ENCODE peak calls at places on chromosomes 12 and 14, in four cellular contexts. One of them, this sample, is unnamed.

GRCh38 chr12:15679146-15679545 is 110.0 kb downstream of the EPS8 start:
- DNase-seq in breast epithelium: no peak
- DNase-seq in testis: no peak
- DNase-seq in right lobe of liver: no peak
- DNase-seq in this sample: no peak

GRCh38 chr14:24232645-24233537 is at the start of gene GMPR2:
- DNase-seq in breast epithelium: no peak
- DNase-seq in testis: no peak
- DNase-seq in right lobe of liver: peak
- DNase-seq in this sample: peak

GRCh38 chr14:50476134-50476533 is 56.2 kb downstream of the MAP4K5 start:
- DNase-seq in breast epithelium: no peak
- DNase-seq in testis: no peak
- DNase-seq in right lobe of liver: no peak
- DNase-seq in this sample: no peak

GRCh38 chr14:90521121-90521929 is 124.5 kb downstream of the CALM1 start:
- DNase-seq in breast epithelium: no peak
- DNase-seq in testis: peak
- DNase-seq in right lobe of liver: no peak
- DNase-seq in this sample: no peak

GRCh38 chr12:14868916-14869315 is 16.7 kb downstream of the MGP start:
- DNase-seq in breast epithelium: no peak
- DNase-seq in testis: no peak
- DNase-seq in right lobe of liver: no peak
- DNase-seq in this sample: peak

GRCh38 chr12:64609543-64610091 is 678 bp upstream of the RASSF3 start:
- DNase-seq in breast epithelium: no peak
- DNase-seq in testis: no peak
- DNase-seq in right lobe of liver: no peak
- DNase-seq in this sample: peak

GRCh38 chr12:96710127-96710745 is 196.8 kb upstream of the NEDD1 start:
- DNase-seq in breast epithelium: no peak
- DNase-seq in testis: no peak
- DNase-seq in right lobe of liver: no peak
- DNase-seq in this sample: no peak

GRCh38 chr14:38201137-38201828 is 6.4 kb upstream of the SSTR1 start:
- DNase-seq in breast epithelium: no peak
- DNase-seq in testis: no peak
- DNase-seq in right lobe of liver: no peak
- DNase-seq in this sample: no peak

GRCh38 chr14:24334431-24335271 is at the start of gene ADCY4:
- DNase-seq in breast epithelium: no peak
- DNase-seq in testis: no peak
- DNase-seq in right lobe of liver: no peak
- DNase-seq in this sample: no peak

GRCh38 chr12:3049596-3050314 is 27.4 kb upstream of the TSPAN9 start:
- DNase-seq in breast epithelium: no peak
- DNase-seq in testis: no peak
- DNase-seq in right lobe of liver: no peak
- DNase-seq in this sample: no peak

GRCh38 chr12:67649165-67650126 is 901 bp downstream of the DYRK2 start:
- DNase-seq in breast epithelium: peak
- DNase-seq in testis: peak
- DNase-seq in right lobe of liver: peak
- DNase-seq in this sample: peak

GRCh38 chr12:25811656-25812126 is 146.8 kb upstream of the RASSF8 start:
- DNase-seq in breast epithelium: no peak
- DNase-seq in testis: no peak
- DNase-seq in right lobe of liver: no peak
- DNase-seq in this sample: no peak

GRCh38 chr12:102833687-102834435 is 83.2 kb downstream of the PAH start:
- DNase-seq in breast epithelium: no peak
- DNase-seq in testis: peak
- DNase-seq in right lobe of liver: no peak
- DNase-seq in this sample: no peak

GRCh38 chr14:66295386-66295785 is 190.8 kb upstream of the CCDC196 start:
- DNase-seq in breast epithelium: no peak
- DNase-seq in testis: no peak
- DNase-seq in right lobe of liver: no peak
- DNase-seq in this sample: no peak

GRCh38 chr14:104134061-104134965 is 4.1 kb upstream of the KIF26A start:
- DNase-seq in breast epithelium: no peak
- DNase-seq in testis: no peak
- DNase-seq in right lobe of liver: peak
- DNase-seq in this sample: no peak

GRCh38 chr12:93573552-93574223 is 1.2 kb downstream of the SOCS2 start:
- DNase-seq in breast epithelium: no peak
- DNase-seq in testis: peak
- DNase-seq in right lobe of liver: no peak
- DNase-seq in this sample: peak

GRCh38 chr12:9331218-9331626 is 123.0 kb upstream of the PZP start:
- DNase-seq in breast epithelium: peak
- DNase-seq in testis: peak
- DNase-seq in right lobe of liver: peak
- DNase-seq in this sample: peak

GRCh38 chr14:92914087-92914656 is 8.8 kb upstream of the CHGA start:
- DNase-seq in breast epithelium: no peak
- DNase-seq in testis: peak
- DNase-seq in right lobe of liver: no peak
- DNase-seq in this sample: peak

GRCh38 chr14:69154779-69155178 is 1.9 kb upstream of the DCAF5 start:
- DNase-seq in breast epithelium: no peak
- DNase-seq in testis: peak
- DNase-seq in right lobe of liver: no peak
- DNase-seq in this sample: no peak

GRCh38 chr14:102580552-102581110 is 11.8 kb upstream of the RCOR1 start:
- DNase-seq in breast epithelium: no peak
- DNase-seq in testis: no peak
- DNase-seq in right lobe of liver: no peak
- DNase-seq in this sample: no peak

GRCh38 chr14:51860164-51860835 is at the start of gene GNG2:
- DNase-seq in breast epithelium: peak
- DNase-seq in testis: peak
- DNase-seq in right lobe of liver: peak
- DNase-seq in this sample: peak
- TF ChIP-seq POLR2A in breast epithelium: no peak
- TF ChIP-seq POLR2A in testis: no peak
- TF ChIP-seq POLR2A in right lobe of liver: peak
- TF ChIP-seq POLR2A in this sample: peak

GRCh38 chr12:6546016-6546415 is 9.8 kb downstream of the IFFO1 start:
- DNase-seq in breast epithelium: no peak
- DNase-seq in testis: no peak
- DNase-seq in right lobe of liver: no peak
- DNase-seq in this sample: peak

GRCh38 chr12:6541371-6542165 is 7.3 kb downstream of the GAPDH start:
- DNase-seq in breast epithelium: no peak
- DNase-seq in testis: no peak
- DNase-seq in right lobe of liver: no peak
- DNase-seq in this sample: no peak

GRCh38 chr12:6540181-6540877 is 6.0 kb downstream of the GAPDH start:
- DNase-seq in breast epithelium: peak
- DNase-seq in testis: peak
- DNase-seq in right lobe of liver: peak
- DNase-seq in this sample: peak

GRCh38 chr12:6539276-6540134 is 5.2 kb downstream of the GAPDH start:
- DNase-seq in breast epithelium: no peak
- DNase-seq in testis: no peak
- DNase-seq in right lobe of liver: no peak
- DNase-seq in this sample: no peak

GRCh38 chr12:6542209-6543009 is 8.1 kb downstream of the GAPDH start:
- DNase-seq in breast epithelium: no peak
- DNase-seq in testis: no peak
- DNase-seq in right lobe of liver: peak
- DNase-seq in this sample: no peak
- TF ChIP-seq POLR2A in breast epithelium: no peak
- TF ChIP-seq POLR2A in testis: no peak
- TF ChIP-seq POLR2A in right lobe of liver: peak
- TF ChIP-seq POLR2A in this sample: no peak

GRCh38 chr12:6765634-6766581 is at the start of gene PTMS:
- DNase-seq in breast epithelium: peak
- DNase-seq in testis: peak
- DNase-seq in right lobe of liver: peak
- DNase-seq in this sample: peak
- TF ChIP-seq POLR2A in breast epithelium: peak
- TF ChIP-seq POLR2A in testis: no peak
- TF ChIP-seq POLR2A in right lobe of liver: peak
- TF ChIP-seq POLR2A in this sample: no peak

DNA sequence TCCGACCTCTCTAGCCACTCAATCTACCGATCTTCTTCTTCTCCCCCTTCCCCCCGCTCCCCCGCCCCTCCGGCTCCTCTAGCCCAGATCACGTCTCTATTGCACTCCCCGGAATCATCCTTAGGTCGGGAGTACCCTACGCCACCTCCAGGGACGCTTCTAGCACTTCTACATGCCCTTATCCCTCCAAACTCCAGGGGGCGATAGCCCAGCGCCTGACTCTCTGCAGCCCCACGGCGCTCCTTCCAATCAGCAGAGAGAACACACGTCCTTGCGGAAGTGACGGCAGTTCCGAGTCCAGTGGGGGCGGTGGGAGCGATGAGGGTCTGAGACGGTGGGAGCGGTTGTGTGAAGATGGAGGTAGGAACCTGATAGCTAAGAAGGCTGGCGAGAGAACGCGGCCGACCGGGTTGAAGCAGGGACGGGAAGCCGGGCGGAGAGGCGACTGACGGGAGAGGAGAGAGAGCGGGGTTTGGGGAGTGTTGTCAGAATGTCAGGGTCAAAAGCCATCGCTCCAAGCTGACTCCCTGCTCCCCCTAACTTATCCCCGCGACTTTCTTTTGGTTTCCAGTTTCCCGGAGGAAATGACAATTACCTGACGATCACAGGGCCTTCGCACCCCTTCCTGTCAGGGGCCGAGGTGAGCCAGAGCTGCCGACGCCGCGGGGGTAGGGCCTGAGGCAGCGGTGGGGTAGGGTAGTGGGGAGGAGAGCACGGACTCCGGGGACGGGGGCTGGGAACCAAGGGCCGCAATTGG is at the start of the genes RAB2B and TOX4:
- DNase-seq in breast epithelium: peak
- DNase-seq in testis: peak
- DNase-seq in right lobe of liver: peak
- DNase-seq in this sample: peak
- TF ChIP-seq POLR2A in breast epithelium: peak
- TF ChIP-seq POLR2A in testis: no peak
- TF ChIP-seq POLR2A in right lobe of liver: peak
- TF ChIP-seq POLR2A in this sample: peak